ENCODE peak calls at places on chromosomes 12 and 14, in seven cellular contexts. Y is astrocyte of the hippocampus, G is CD14-positive monocyte, N is RCC 7860, K is NCI-H345, V is GM12891, I is GM19239. F is an unnamed sample.

GRCh38 chr14:20631023-20631820 is 10.3 kb downstream of the OR6S1 start:
- DNase-seq in Y (peak), V (no peak), I (no peak), K (no peak), G (no peak), N (peak), F (no peak)

GRCh38 chr12:121787063-121787774 is 6.3 kb downstream of the RHOF start:
- DNase-seq in V (no peak), K (no peak), I (no peak), G (no peak), N (no peak), Y (no peak), F (no peak)

GRCh38 chr12:106814649-106815048 is 40.2 kb downstream of the RIC8B start:
- DNase-seq in I (no peak), Y (peak), G (no peak), N (no peak), K (no peak), V (no peak), F (no peak)

GRCh38 chr14:59600211-59600945 is 23.8 kb upstream of the CCDC175 start:
- DNase-seq in N (no peak), V (no peak), I (no peak), K (no peak), Y (no peak), G (no peak), F (no peak)

GRCh38 chr12:52896190-52897100 is 8.4 kb downstream of the KRT8 start:
- DNase-seq in G (no peak), V (no peak), I (no peak), N (no peak), K (peak), Y (no peak), F (no peak)

GRCh38 chr12:26791328-26791791 is 41.6 kb downstream of the ITPR2 start:
- DNase-seq in I (no peak), N (no peak), Y (peak), K (no peak), G (no peak), V (no peak), F (no peak)

GRCh38 chr12:6703631-6704030 is 3.0 kb upstream of the PIANP start:
- DNase-seq in K (peak), V (no peak), I (no peak), Y (no peak), N (no peak), G (no peak), F (no peak)

GRCh38 chr12:9048930-9049329 is 59.6 kb downstream of the KLRG1 start:
- DNase-seq in N (no peak), Y (no peak), G (no peak), K (no peak), I (no peak), V (no peak), F (no peak)

GRCh38 chr12:96743606-96744005 is 163.5 kb upstream of the NEDD1 start:
- DNase-seq in I (no peak), Y (peak), G (no peak), V (no peak), K (no peak), N (no peak), F (no peak)

GRCh38 chr14:60561845-60562746 is 53.1 kb downstream of the SIX6 start:
- DNase-seq in V (no peak), Y (peak), G (no peak), K (peak), N (peak), I (no peak), F (peak)

GRCh38 chr12:50117057-50117622 is 5.1 kb downstream of the COX14 start:
- DNase-seq in G (no peak), V (no peak), K (no peak), N (no peak), Y (no peak), I (no peak), F (no peak)

GRCh38 chr12:95624544-95624943 is 73.3 kb upstream of the USP44 start:
- DNase-seq in K (no peak), V (no peak), Y (peak), I (no peak), G (no peak), N (no peak), F (no peak)

GRCh38 chr14:26531894-26532293 is 65.9 kb downstream of the NOVA1 start:
- DNase-seq in N (no peak), Y (peak), I (no peak), G (no peak), V (no peak), K (no peak), F (no peak)

GRCh38 chr14:68359862-68360552 is 432.9 kb downstream of the ZFP36L1 start:
- DNase-seq in I (no peak), K (no peak), G (no peak), N (no peak), Y (peak), V (no peak), F (no peak)

GRCh38 chr14:96253140-96253539 is 2.9 kb upstream of the BDKRB1 start:
- DNase-seq in K (no peak), I (no peak), Y (peak), G (no peak), N (peak), V (no peak), F (no peak)

GRCh38 chr12:49121047-49121696 is 10.0 kb downstream of the TUBA1B start:
- DNase-seq in I (no peak), K (no peak), Y (peak), G (no peak), V (no peak), N (peak), F (no peak)

GRCh38 chr12:47277972-47278448 is 198.3 kb upstream of the AMIGO2 start:
- DNase-seq in I (no peak), V (no peak), G (peak), Y (peak), K (no peak), N (peak), F (no peak)

GRCh38 chr14:25350802-25351201 is 300.9 kb upstream of the STXBP6 start:
- DNase-seq in K (no peak), Y (no peak), N (no peak), G (no peak), I (no peak), V (no peak), F (no peak)

GRCh38 chr14:70981005-70981952 is 74.0 kb downstream of the PCNX1 start:
- DNase-seq in V (no peak), I (no peak), G (no peak), Y (no peak), N (no peak), K (no peak), F (no peak)

GRCh38 chr14:99807413-99808132 is 14.4 kb downstream of the EML1 start:
- DNase-seq in G (no peak), I (no peak), K (no peak), V (no peak), Y (peak), N (no peak), F (no peak)

GRCh38 chr14:92389598-92390126 is 66.7 kb downstream of the SLC24A4 start:
- DNase-seq in K (no peak), I (no peak), V (no peak), G (no peak), Y (no peak), N (no peak), F (no peak)

GRCh38 chr12:53091756-53092155 is 5.7 kb upstream of the IGFBP6 start:
- DNase-seq in G (no peak), N (no peak), Y (no peak), K (no peak), V (no peak), I (no peak), F (no peak)